ENCODE peak calls at places on chromosomes 16 and 17, in ten cellular contexts. X, R, G, S, Z, I, U, H, T and L are unnamed samples.

GRCh38 chr16:6574146-6574545 is 758.5 kb upstream of the RBFOX1 start:
- DNase-seq in X (no peak), R (no peak), G (no peak), S (no peak), Z (no peak), I (no peak), U (no peak), H (peak; percentile 8), T (no peak), L (no peak)

GRCh38 chr16:30437511-30438046 is 7.7 kb upstream of the DCTPP1 start:
- DNase-seq in X (no peak), R (no peak), G (no peak), S (no peak), Z (no peak), I (no peak), U (no peak), H (no peak), T (no peak), L (no peak)

GRCh38 chr16:58733248-58733670 is 857 bp downstream of the GOT2 start:
- DNase-seq in X (no peak), R (peak; percentile 20), G (peak; percentile 34), S (no peak), Z (no peak), I (peak; percentile 38), U (peak; percentile 32), H (no peak), T (no peak), L (no peak)

GRCh38 chr16:66714659-66715307 is 18.2 kb upstream of the CMTM4 start:
- DNase-seq in X (no peak), R (peak; percentile 59), G (peak; percentile 46), S (no peak), Z (no peak), I (peak; percentile 52), U (no peak), H (no peak), T (no peak), L (no peak)

GRCh38 chr16:12784076-12784475 is 19.6 kb downstream of the CPPED1 start:
- DNase-seq in X (no peak), R (no peak), G (no peak), S (no peak), Z (no peak), I (no peak), U (peak; percentile 48), H (no peak), T (no peak), L (no peak)

GRCh38 chr17:82859431-82860403 is 19.9 kb upstream of the ZNF750 start:
- DNase-seq in X (peak; percentile 61), R (no peak), G (no peak), S (no peak), Z (peak; percentile 14), I (no peak), U (peak; percentile 51), H (peak; percentile 88), T (no peak), L (no peak)

GRCh38 chr17:28763804-28764266 is 20.0 kb downstream of the TRAF4 start:
- DNase-seq in X (peak; percentile 68), R (peak; percentile 94), G (peak; percentile 78), S (peak; percentile 96), Z (peak; percentile 81), I (peak; percentile 83), U (peak; percentile 88), H (no peak), T (peak; percentile 51), L (no peak)

GRCh38 chr16:57952909-57953308 is 18.0 kb downstream of the CNGB1 start:
- DNase-seq in X (no peak), R (no peak), G (no peak), S (no peak), Z (no peak), I (no peak), U (no peak), H (peak; percentile 44), T (no peak), L (no peak)

GRCh38 chr16:66926171-66926570 is 836 bp upstream of the RRAD start:
- DNase-seq in X (peak; percentile 84), R (no peak), G (no peak), S (no peak), Z (no peak), I (no peak), U (no peak), H (no peak), T (no peak), L (no peak)

GRCh38 chr16:84209989-84210388 is 19.0 kb downstream of the ADAD2 start:
- DNase-seq in X (no peak), R (no peak), G (no peak), S (no peak), Z (no peak), I (no peak), U (no peak), H (no peak), T (no peak), L (no peak)

GRCh38 chr17:58617563-58617962 is 74.3 kb downstream of the TEX14 start:
- DNase-seq in X (no peak), R (no peak), G (no peak), S (no peak), Z (no peak), I (no peak), U (no peak), H (no peak), T (no peak), L (no peak)

GRCh38 chr16:72532896-72533295 is 360.9 kb upstream of the PMFBP1 start:
- DNase-seq in X (no peak), R (no peak), G (no peak), S (no peak), Z (no peak), I (no peak), U (no peak), H (no peak), T (no peak), L (no peak)

DNA sequence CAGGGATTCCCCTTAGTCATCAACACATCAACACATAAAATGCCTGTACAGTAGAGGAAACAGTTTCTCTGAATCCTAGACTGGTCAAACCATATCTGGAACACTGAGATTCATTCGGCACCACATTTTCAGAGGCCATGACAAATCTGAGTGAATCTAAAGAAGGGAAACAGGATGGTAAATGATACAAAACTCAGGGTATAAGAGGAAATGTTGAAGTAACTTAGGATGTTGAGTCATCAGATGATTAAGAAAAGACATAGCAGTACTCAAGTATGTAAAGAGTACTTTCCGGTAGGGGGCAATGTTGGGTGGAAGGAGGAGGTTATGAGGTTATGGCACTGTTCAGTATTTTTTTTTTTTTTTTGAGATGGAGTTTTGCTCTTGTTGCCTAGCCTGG is 358.5 kb upstream of the PMFBP1 start:
- DNase-seq in X (no peak), R (no peak), G (no peak), S (no peak), Z (no peak), I (peak; percentile 85), U (peak; percentile 97), H (no peak), T (no peak), L (no peak)
- TF ChIP-seq CTCF in X (no peak), R (no peak), G (peak; percentile 56), S (no peak), Z (no peak), I (peak; percentile 17), U (peak; percentile 59), H (no peak), T (peak; percentile 38), L (no peak)

GRCh38 chr16:89765292-89765810 is 44.0 kb downstream of the ZNF276 start:
- DNase-seq in X (no peak), R (peak; percentile 9), G (no peak), S (no peak), Z (no peak), I (no peak), U (no peak), H (no peak), T (no peak), L (no peak)

GRCh38 chr16:89759742-89760366 is 38.5 kb downstream of the ZNF276 start:
- DNase-seq in X (no peak), R (no peak), G (no peak), S (no peak), Z (no peak), I (no peak), U (no peak), H (peak; percentile 63), T (no peak), L (no peak)

GRCh38 chr16:89761304-89761922 is 40.1 kb downstream of the ZNF276 start:
- DNase-seq in X (no peak), R (no peak), G (no peak), S (no peak), Z (no peak), I (no peak), U (no peak), H (no peak), T (no peak), L (no peak)

GRCh38 chr16:89770367-89770766 is 46.1 kb downstream of the FANCA start:
- DNase-seq in X (no peak), R (no peak), G (no peak), S (no peak), Z (no peak), I (no peak), U (no peak), H (peak; percentile 59), T (no peak), L (no peak)

GRCh38 chr16:89764711-89765201 is 43.4 kb downstream of the ZNF276 start:
- DNase-seq in X (peak; percentile 58), R (peak; percentile 84), G (no peak), S (peak; percentile 88), Z (no peak), I (no peak), U (no peak), H (no peak), T (no peak), L (no peak)
- TF ChIP-seq CTCF in X (no peak), R (no peak), G (no peak), S (no peak), Z (no peak), I (no peak), U (no peak), H (no peak), T (no peak), L (no peak)

GRCh38 chr17:80991645-80992076 is at the start of gene CHMP6:
- DNase-seq in X (peak; percentile 90), R (peak; percentile 76), G (peak; percentile 99), S (peak; percentile 93), Z (peak; percentile 66), I (peak; percentile 69), U (peak; percentile 71), H (peak; percentile 97), T (peak; percentile 23), L (peak; percentile 34)
- TF ChIP-seq CTCF in X (peak; percentile 32), R (peak; percentile 13), G (peak; percentile 32), S (no peak), Z (peak; percentile 32), I (no peak), U (no peak), H (peak; percentile 44), T (no peak), L (peak; percentile 3)

DNA sequence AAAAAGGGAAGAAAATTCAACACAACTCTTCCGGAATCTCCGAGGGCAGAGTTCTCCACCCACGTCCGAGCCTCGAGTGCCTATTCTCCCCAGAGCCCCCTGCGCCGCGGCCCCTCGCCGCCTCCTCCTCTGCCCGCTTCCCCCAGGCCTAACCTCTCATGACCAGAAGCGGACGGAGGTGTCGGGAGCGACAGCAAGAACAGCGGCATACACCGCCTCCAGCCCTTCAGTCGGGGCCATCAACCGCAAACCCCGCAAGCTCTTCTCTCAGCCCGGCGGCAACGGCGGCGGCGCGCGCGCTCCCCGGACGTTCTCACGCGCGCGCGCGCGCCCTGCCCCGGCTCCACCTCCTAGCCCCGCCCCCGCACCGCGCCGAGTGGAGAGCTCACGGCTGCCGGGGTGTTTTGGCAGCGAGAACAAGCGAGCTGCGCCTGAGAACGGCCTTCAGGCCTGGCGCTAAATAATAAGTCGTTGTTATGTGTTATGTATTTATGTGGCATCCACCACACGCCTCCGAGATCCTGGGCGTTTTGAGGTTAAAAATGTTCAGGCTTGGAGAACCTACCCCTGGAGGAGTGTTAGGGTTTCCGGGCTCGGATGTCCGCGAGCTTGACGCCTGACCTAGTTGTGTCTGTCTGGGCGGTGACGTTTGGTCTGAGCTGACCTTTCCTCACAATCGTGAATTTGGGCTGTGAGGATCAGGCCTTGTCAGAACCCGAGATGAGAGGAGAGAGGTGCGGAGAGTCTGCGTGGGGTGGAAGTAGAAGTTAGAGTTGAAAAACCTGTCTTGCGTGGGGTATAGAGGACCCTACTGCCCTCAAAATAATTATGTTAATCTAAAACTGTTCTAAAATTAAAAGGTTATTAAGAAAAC is at the start of gene RNFT1:
- DNase-seq in X (peak; percentile 95), R (peak; percentile 97), G (peak; percentile 98), S (peak; percentile 97), Z (peak; percentile 83), I (peak; percentile 88), U (peak; percentile 84), H (peak; percentile 99), T (peak; percentile 32), L (peak; percentile 32)
- TF ChIP-seq CTCF in X (no peak), R (no peak), G (no peak), S (no peak), Z (no peak), I (no peak), U (no peak), H (no peak), T (no peak), L (no peak)